ENCODE peak calls at places on chromosomes 12 and 14, in six cellular contexts. D is left cardiac atrium, X is right lobe of liver, U is GM23248, Q is mucosa of descending colon, P is T-helper 2 cell. J is an unnamed sample.
A peak's percentile ranks its signal among the peaks of the same experiment; 100 is the strongest.

GRCh38 chr12:53115112-53115890 is 12.0 kb downstream of the SOAT2 start:
- DNase-seq in D (no peak), X (no peak), U (no peak), Q (no peak), P (no peak), J (no peak)

GRCh38 chr14:72744416-72745120 is 149.3 kb downstream of the DPF3 start:
- DNase-seq in D (no peak), X (peak; percentile 19), U (no peak), Q (no peak), P (no peak), J (no peak)

GRCh38 chr12:6285532-6286306 is 24.8 kb upstream of the PLEKHG6 start:
- DNase-seq in D (no peak), X (no peak), U (peak; percentile 49), Q (no peak), P (no peak), J (peak; percentile 68)

GRCh38 chr12:46661161-46661845 is 164.5 kb downstream of the SLC38A4 start:
- DNase-seq in D (no peak), X (no peak), U (peak; percentile 87), Q (no peak), P (peak; percentile 5), J (peak; percentile 93)

GRCh38 chr12:9760699-9761406 is at the start of gene CD69:
- DNase-seq in D (no peak), X (no peak), U (no peak), Q (no peak), P (peak; percentile 86), J (no peak)

GRCh38 chr12:94779520-94779919 is 129.2 kb upstream of the TMCC3 start:
- DNase-seq in D (no peak), X (no peak), U (no peak), Q (no peak), P (no peak), J (peak; percentile 82)

GRCh38 chr12:94731733-94732360 is 81.5 kb upstream of the TMCC3 start:
- DNase-seq in D (no peak), X (no peak), U (no peak), Q (no peak), P (no peak), J (no peak)

GRCh38 chr12:29562167-29562776 is 64.8 kb upstream of the OVCH1 start:
- DNase-seq in D (peak; percentile 60), X (no peak), U (peak; percentile 89), Q (no peak), P (no peak), J (peak; percentile 91)

GRCh38 chr12:119989619-119990381 is 764 bp downstream of the BICDL1 start:
- DNase-seq in D (peak; percentile 89), X (peak; percentile 83), U (peak; percentile 89), Q (peak; percentile 84), P (peak; percentile 59), J (peak; percentile 57)

GRCh38 chr14:28879571-28879970 is 113.0 kb downstream of the FOXG1 start:
- DNase-seq in D (no peak), X (no peak), U (no peak), Q (no peak), P (no peak), J (no peak)

GRCh38 chr12:86551146-86551571 is 295.0 kb upstream of the MGAT4C start:
- DNase-seq in D (peak; percentile 45), X (no peak), U (no peak), Q (no peak), P (no peak), J (peak; percentile 0)

GRCh38 chr12:9870311-9870866 is 1.2 kb upstream of the CLEC2B start:
- DNase-seq in D (no peak), X (no peak), U (peak; percentile 31), Q (no peak), P (no peak), J (peak; percentile 49)

GRCh38 chr12:104006929-104007328 is 41.3 kb downstream of the TDG start:
- DNase-seq in D (no peak), X (no peak), U (peak; percentile 81), Q (no peak), P (no peak), J (peak; percentile 78)

GRCh38 chr12:54579696-54580333 is 8.6 kb downstream of the PPP1R1A start:
- DNase-seq in D (peak; percentile 84), X (peak; percentile 82), U (peak; percentile 80), Q (peak; percentile 69), P (peak; percentile 28), J (peak; percentile 72)

GRCh38 chr12:94815958-94816357 is 165.6 kb upstream of the TMCC3 start:
- DNase-seq in D (no peak), X (no peak), U (no peak), Q (no peak), P (no peak), J (no peak)

GRCh38 chr12:76878045-76878898 is 547 bp downstream of the CSRP2 start:
- DNase-seq in D (peak; percentile 36), X (peak; percentile 50), U (peak; percentile 62), Q (no peak), P (no peak), J (no peak)

GRCh38 chr14:60722163-60722835 is 1.9 kb downstream of the SIX4 start:
- DNase-seq in D (no peak), X (no peak), U (peak; percentile 80), Q (no peak), P (no peak), J (peak; percentile 64)

GRCh38 chr12:81758421-81759214 is 532 bp downstream of the PPFIA2 start:
- DNase-seq in D (peak; percentile 42), X (no peak), U (peak; percentile 41), Q (peak; percentile 44), P (no peak), J (peak; percentile 37)

GRCh38 chr12:110217996-110218674 is 62.9 kb upstream of the ATP2A2 start:
- DNase-seq in D (no peak), X (no peak), U (no peak), Q (no peak), P (no peak), J (no peak)

GRCh38 chr14:32698831-32699230 is 239.8 kb upstream of the NPAS3 start:
- DNase-seq in D (no peak), X (no peak), U (peak; percentile 58), Q (no peak), P (no peak), J (peak; percentile 42)

GRCh38 chr12:94955193-94955592 is 48.3 kb downstream of the NDUFA12 start:
- DNase-seq in D (no peak), X (no peak), U (no peak), Q (no peak), P (no peak), J (no peak)

GRCh38 chr12:110661337-110661972 is 27.5 kb downstream of the HVCN1 start:
- DNase-seq in D (no peak), X (no peak), U (no peak), Q (peak; percentile 74), P (peak; percentile 77), J (no peak)

GRCh38 chr14:53044486-53044885 is 93.6 kb upstream of the FERMT2 start:
- DNase-seq in D (no peak), X (no peak), U (peak; percentile 89), Q (no peak), P (no peak), J (peak; percentile 68)

GRCh38 chr12:71208053-71208685 is 50.4 kb upstream of the TSPAN8 start:
- DNase-seq in D (no peak), X (no peak), U (no peak), Q (no peak), P (no peak), J (peak; percentile 28)

GRCh38 chr12:65885312-65885711 is 61.0 kb downstream of the HMGA2 start:
- DNase-seq in D (no peak), X (no peak), U (peak; percentile 68), Q (no peak), P (no peak), J (peak; percentile 54)

GRCh38 chr12:121494093-121494787 is 86.6 kb downstream of the KDM2B start:
- DNase-seq in D (peak; percentile 42), X (no peak), U (peak; percentile 46), Q (no peak), P (peak; percentile 23), J (peak; percentile 45)

GRCh38 chr12:40171501-40171900 is 53.3 kb upstream of the LRRK2 start:
- DNase-seq in D (no peak), X (no peak), U (no peak), Q (no peak), P (no peak), J (peak; percentile 35)

GRCh38 chr14:64800000-64800399 is 79.7 kb downstream of the SPTB start:
- DNase-seq in D (no peak), X (no peak), U (peak; percentile 72), Q (no peak), P (no peak), J (peak; percentile 29)

GRCh38 chr14:33134975-33135374 is 196.3 kb downstream of the NPAS3 start:
- DNase-seq in D (no peak), X (no peak), U (no peak), Q (no peak), P (no peak), J (peak; percentile 5)

GRCh38 chr12:4984971-4985370 is 58.7 kb upstream of the KCNA5 start:
- DNase-seq in D (no peak), X (no peak), U (no peak), Q (no peak), P (no peak), J (no peak)

GRCh38 chr12:26226119-26226518 is 30.7 kb downstream of the SSPN start:
- DNase-seq in D (no peak), X (no peak), U (no peak), Q (no peak), P (no peak), J (no peak)

GRCh38 chr14:68544150-68544892 is 248.5 kb downstream of the ZFP36L1 start:
- DNase-seq in D (peak; percentile 79), X (peak; percentile 76), U (peak; percentile 99), Q (no peak), P (no peak), J (peak; percentile 100)

GRCh38 chr14:77114609-77115008 is 16.6 kb downstream of the CIPC start:
- DNase-seq in D (no peak), X (no peak), U (no peak), Q (no peak), P (no peak), J (no peak)

GRCh38 chr12:92034858-92035401 is 110.7 kb downstream of the BTG1 start:
- DNase-seq in D (peak; percentile 44), X (peak; percentile 65), U (peak; percentile 58), Q (peak; percentile 74), P (peak; percentile 32), J (peak; percentile 95)